ENCODE peak calls at places on chromosome 4, in nine cellular contexts. I is stimulated activated CD4-positive, alpha-beta T cell treated with anti-CD3 and anti-CD28 coated beads, Interleukin-1b, Interleukin-23, amount 100 ng/mL, for 4 hours; E is stimulated activated naive CD8-positive, alpha-beta T cell treated with anti-CD3 and anti-CD28 coated beads, Interleukin-15, Interleukin-2, amounts not matched to agents 100 U/mL and 50 U/mL, for 24 hours; Q is tibial artery; B is aorta; K is ovary; F is left lung; S is central memory CD8-positive, alpha-beta T cell; O is activated CD4-positive, alpha-beta T cell treated with anti-CD3 and anti-CD28 coated beads, Interleukin-2, amount 10 ng/mL, durations not matched to agents 7 days and 5 days. V is an unnamed sample.

GRCh38 chr4:47340914-47341313 is 122.6 kb downstream of the COMMD8 start:
- DNase-seq in I (no peak), E (no peak), Q (no peak), B (no peak), K (no peak), F (no peak), S (no peak), O (no peak), V (no peak)

GRCh38 chr4:67725981-67726380 is 25.0 kb upstream of the UBA6 start:
- DNase-seq in I (no peak), E (no peak), Q (no peak), B (no peak), K (no peak), F (no peak), S (no peak), O (no peak), V (no peak)

GRCh38 chr4:152211936-152212675 is 323.8 kb downstream of the FBXW7 start:
- DNase-seq in I (no peak), E (no peak), Q (no peak), B (no peak), K (no peak), F (no peak), S (no peak), O (no peak), V (no peak)

GRCh38 chr4:109574443-109574850 is 14.4 kb downstream of the MCUB start:
- DNase-seq in I (no peak), E (no peak), Q (no peak), B (no peak), K (no peak), F (peak), S (no peak), O (peak), V (no peak)

GRCh38 chr4:56799824-56800756 is 21.4 kb downstream of the SPINK2 start:
- DNase-seq in I (peak), E (peak), Q (peak), B (peak), K (peak), F (peak), S (peak), O (peak), V (peak)

GRCh38 chr4:6811165-6811564 is 28.6 kb downstream of the KIAA0232 start:
- DNase-seq in I (no peak), E (no peak), Q (no peak), B (no peak), K (no peak), F (no peak), S (no peak), O (no peak), V (no peak)

GRCh38 chr4:82842593-82842992 is 44.0 kb upstream of the SCD5 start:
- DNase-seq in I (no peak), E (no peak), Q (no peak), B (no peak), K (no peak), F (no peak), S (no peak), O (no peak), V (peak)

GRCh38 chr4:153488719-153489384 is 22.7 kb downstream of the TMEM131L start:
- DNase-seq in I (no peak), E (peak), Q (peak), B (peak), K (no peak), F (peak), S (no peak), O (peak), V (peak)

GRCh38 chr4:116688536-116688935 is 396.8 kb downstream of the TRAM1L1 start:
- DNase-seq in I (no peak), E (no peak), Q (no peak), B (no peak), K (no peak), F (no peak), S (no peak), O (no peak), V (no peak)

V was measured in neural progenitor cell.